ENCODE peak calls at places on chromosomes 13 and 19, in eight cellular contexts. L is omental fat pad, D is RCC 7860, A is kidney tubule cell, C is spleen, Z is C1 segment of cervical spinal cord, G is AG08396, N is adrenal gland. X is an unnamed sample.

GRCh38 chr13:114099191-114099590 is 33.2 kb downstream of the RASA3 start:
- DNase-seq in L (peak), D (peak), A (peak), C (peak), Z (no peak), G (peak), N (no peak), X (peak)

GRCh38 chr13:108113407-108113806 is 101.9 kb downstream of the LIG4 start:
- DNase-seq in L (no peak), D (no peak), A (no peak), C (no peak), Z (no peak), G (no peak), N (no peak), X (no peak)

GRCh38 chr19:17236414-17236716 is 9.4 kb downstream of the NR2F6 start:
- DNase-seq in L (no peak), D (no peak), A (no peak), C (no peak), Z (no peak), G (no peak), N (no peak), X (no peak)

GRCh38 chr13:109182777-109183465 is 553.5 kb downstream of the MYO16 start:
- DNase-seq in L (no peak), D (no peak), A (no peak), C (no peak), Z (no peak), G (no peak), N (no peak), X (no peak)

GRCh38 chr19:35174226-35174625 is 19.7 kb downstream of the FXYD5 start:
- DNase-seq in L (no peak), D (no peak), A (no peak), C (no peak), Z (no peak), G (no peak), N (no peak), X (no peak)

GRCh38 chr19:47271949-47272348 is 2.7 kb upstream of the INAFM1 start:
- DNase-seq in L (no peak), D (no peak), A (no peak), C (peak), Z (no peak), G (no peak), N (no peak), X (no peak)

GRCh38 chr13:40026174-40026585 is 370.7 kb downstream of the COG6 start:
- DNase-seq in L (no peak), D (peak), A (no peak), C (no peak), Z (no peak), G (no peak), N (no peak), X (no peak)

GRCh38 chr19:42091300-42092266 is 15.6 kb downstream of the ZNF574 start:
- DNase-seq in L (no peak), D (no peak), A (peak), C (peak), Z (no peak), G (peak), N (no peak), X (no peak)

GRCh38 chr19:38691938-38692457 is 44.5 kb downstream of the ACTN4 start:
- DNase-seq in L (no peak), D (peak), A (peak), C (no peak), Z (no peak), G (peak), N (no peak), X (peak)

GRCh38 chr13:112733661-112734379 is 44.0 kb downstream of the ATP11A start:
- DNase-seq in L (no peak), D (no peak), A (no peak), C (peak), Z (no peak), G (no peak), N (no peak), X (no peak)

GRCh38 chr19:4709440-4710280 is 14.0 kb downstream of the DPP9 start:
- DNase-seq in L (no peak), D (peak), A (peak), C (no peak), Z (no peak), G (no peak), N (no peak), X (no peak)

GRCh38 chr13:51556740-51557139 is 27.5 kb upstream of the WDFY2 start:
- DNase-seq in L (no peak), D (no peak), A (no peak), C (no peak), Z (no peak), G (no peak), N (no peak), X (no peak)

GRCh38 chr19:50654882-50655281 is 5.6 kb downstream of the C19orf81 start:
- DNase-seq in L (no peak), D (no peak), A (no peak), C (no peak), Z (no peak), G (no peak), N (no peak), X (no peak)

GRCh38 chr19:52735734-52736133 is 890 bp upstream of the ZNF611 start:
- DNase-seq in L (peak), D (peak), A (peak), C (peak), Z (peak), G (no peak), N (peak), X (no peak)

GRCh38 chr13:99527346-99527745 is 26.1 kb downstream of the TM9SF2 start:
- DNase-seq in L (no peak), D (no peak), A (no peak), C (no peak), Z (no peak), G (no peak), N (no peak), X (no peak)

X was measured in HCT116.